ENCODE peak calls at places on chromosome 17, in six cellular contexts. One of them, this sample, is unnamed.

GRCh38 chr17:44747566-44747965 is 11.2 kb upstream of the ADAM11 start:
- DNase-seq in T follicular helper cell: no peak
- DNase-seq in adipocyte: no peak
- DNase-seq in SHP77: no peak
- DNase-seq in NCI-H226: no peak
- DNase-seq in hepatic stellate cell: no peak
- DNase-seq in this sample: no peak

GRCh38 chr17:32792207-32792606 is 84.7 kb downstream of the MYO1D start:
- DNase-seq in adipocyte: no peak
- DNase-seq in SHP77: no peak
- DNase-seq in NCI-H226: no peak
- DNase-seq in T follicular helper cell: no peak
- DNase-seq in hepatic stellate cell: no peak
- DNase-seq in this sample: no peak

GRCh38 chr17:82356028-82356427 is 3.0 kb upstream of the TEX19 start:
- DNase-seq in adipocyte: peak
- DNase-seq in T follicular helper cell: no peak
- DNase-seq in NCI-H226: peak
- DNase-seq in SHP77: no peak
- DNase-seq in hepatic stellate cell: peak
- DNase-seq in this sample: no peak

GRCh38 chr17:20916383-20916782 is 126.4 kb downstream of the USP22 start:
- DNase-seq in adipocyte: no peak
- DNase-seq in T follicular helper cell: no peak
- DNase-seq in SHP77: no peak
- DNase-seq in hepatic stellate cell: no peak
- DNase-seq in NCI-H226: no peak
- DNase-seq in this sample: no peak

GRCh38 chr17:75404223-75404738 is 1.2 kb downstream of the GRB2 start:
- DNase-seq in NCI-H226: peak
- DNase-seq in SHP77: peak
- DNase-seq in adipocyte: peak
- DNase-seq in T follicular helper cell: peak
- DNase-seq in hepatic stellate cell: peak
- DNase-seq in this sample: no peak

GRCh38 chr17:64016974-64017373 is 3.5 kb downstream of the ICAM2 start:
- DNase-seq in SHP77: no peak
- DNase-seq in hepatic stellate cell: no peak
- DNase-seq in T follicular helper cell: no peak
- DNase-seq in adipocyte: no peak
- DNase-seq in NCI-H226: no peak
- DNase-seq in this sample: no peak

GRCh38 chr17:65243838-65244237 is 106.7 kb downstream of the RGS9 start:
- DNase-seq in SHP77: no peak
- DNase-seq in T follicular helper cell: no peak
- DNase-seq in NCI-H226: no peak
- DNase-seq in adipocyte: peak
- DNase-seq in hepatic stellate cell: no peak
- DNase-seq in this sample: no peak

GRCh38 chr17:3959295-3959899 is 4.8 kb downstream of the ATP2A3 start:
- DNase-seq in T follicular helper cell: no peak
- DNase-seq in SHP77: peak
- DNase-seq in adipocyte: peak
- DNase-seq in hepatic stellate cell: peak
- DNase-seq in NCI-H226: no peak
- DNase-seq in this sample: no peak

GRCh38 chr17:7393613-7394451 is 493 bp downstream of the PLSCR3 start:
- DNase-seq in NCI-H226: peak
- DNase-seq in adipocyte: peak
- DNase-seq in SHP77: peak
- DNase-seq in T follicular helper cell: peak
- DNase-seq in hepatic stellate cell: peak
- DNase-seq in this sample: no peak

GRCh38 chr17:39757931-39758873 is 20.5 kb downstream of the GRB7 start:
- DNase-seq in NCI-H226: no peak
- DNase-seq in T follicular helper cell: peak
- DNase-seq in hepatic stellate cell: no peak
- DNase-seq in SHP77: no peak
- DNase-seq in adipocyte: no peak
- DNase-seq in this sample: peak

GRCh38 chr17:72560303-72561247 is 439.8 kb downstream of the SOX9 start:
- DNase-seq in T follicular helper cell: peak
- DNase-seq in SHP77: peak
- DNase-seq in adipocyte: peak
- DNase-seq in hepatic stellate cell: peak
- DNase-seq in NCI-H226: peak
- DNase-seq in this sample: peak

GRCh38 chr17:30176845-30177244 is 58.7 kb downstream of the SLC6A4 start:
- DNase-seq in SHP77: no peak
- DNase-seq in NCI-H226: no peak
- DNase-seq in adipocyte: no peak
- DNase-seq in hepatic stellate cell: no peak
- DNase-seq in T follicular helper cell: no peak
- DNase-seq in this sample: no peak

GRCh38 chr17:74856113-74856512 is 3.6 kb downstream of the GRIN2C start:
- DNase-seq in hepatic stellate cell: no peak
- DNase-seq in T follicular helper cell: no peak
- DNase-seq in adipocyte: no peak
- DNase-seq in SHP77: no peak
- DNase-seq in NCI-H226: no peak
- DNase-seq in this sample: no peak

GRCh38 chr17:2023692-2024571 is 1.2 kb downstream of the RTN4RL1 start:
- DNase-seq in T follicular helper cell: peak
- DNase-seq in NCI-H226: peak
- DNase-seq in hepatic stellate cell: no peak
- DNase-seq in adipocyte: peak
- DNase-seq in SHP77: no peak
- DNase-seq in this sample: no peak

GRCh38 chr17:28940675-28941074 is 10.6 kb downstream of the PHF12 start:
- DNase-seq in adipocyte: no peak
- DNase-seq in T follicular helper cell: no peak
- DNase-seq in SHP77: no peak
- DNase-seq in hepatic stellate cell: no peak
- DNase-seq in NCI-H226: no peak
- DNase-seq in this sample: no peak

GRCh38 chr17:7755095-7755890 is 37.7 kb downstream of the DNAH2 start:
- DNase-seq in T follicular helper cell: no peak
- DNase-seq in hepatic stellate cell: no peak
- DNase-seq in NCI-H226: no peak
- DNase-seq in adipocyte: no peak
- DNase-seq in SHP77: no peak
- DNase-seq in this sample: no peak

GRCh38 chr17:1762906-1763829 is 1.3 kb downstream of the SERPINF1 start:
- DNase-seq in adipocyte: peak
- DNase-seq in NCI-H226: no peak
- DNase-seq in SHP77: peak
- DNase-seq in T follicular helper cell: no peak
- DNase-seq in hepatic stellate cell: no peak
- DNase-seq in this sample: no peak

GRCh38 chr17:72372185-72372584 is 251.4 kb downstream of the SOX9 start:
- DNase-seq in T follicular helper cell: no peak
- DNase-seq in SHP77: no peak
- DNase-seq in adipocyte: no peak
- DNase-seq in NCI-H226: no peak
- DNase-seq in hepatic stellate cell: no peak
- DNase-seq in this sample: no peak

GRCh38 chr17:2837147-2837561 is 40.9 kb downstream of the RAP1GAP2 start:
- DNase-seq in SHP77: no peak
- DNase-seq in T follicular helper cell: peak
- DNase-seq in NCI-H226: no peak
- DNase-seq in adipocyte: no peak
- DNase-seq in hepatic stellate cell: no peak
- DNase-seq in this sample: no peak

GRCh38 chr17:36089888-36090836 is at the start of gene CCL3:
- DNase-seq in hepatic stellate cell: no peak
- DNase-seq in NCI-H226: no peak
- DNase-seq in T follicular helper cell: no peak
- DNase-seq in adipocyte: no peak
- DNase-seq in SHP77: no peak
- DNase-seq in this sample: no peak

GRCh38 chr17:48832491-48832890 is 1.7 kb downstream of the CALCOCO2 start:
- DNase-seq in SHP77: no peak
- DNase-seq in NCI-H226: no peak
- DNase-seq in T follicular helper cell: no peak
- DNase-seq in hepatic stellate cell: no peak
- DNase-seq in adipocyte: no peak
- DNase-seq in this sample: no peak

GRCh38 chr17:59761385-59762021 is 54.0 kb downstream of the VMP1 start:
- DNase-seq in adipocyte: peak
- DNase-seq in NCI-H226: peak
- DNase-seq in SHP77: no peak
- DNase-seq in hepatic stellate cell: no peak
- DNase-seq in T follicular helper cell: no peak
- DNase-seq in this sample: no peak

GRCh38 chr17:13306310-13306962 is 288.6 kb upstream of the ELAC2 start:
- DNase-seq in hepatic stellate cell: peak
- DNase-seq in SHP77: peak
- DNase-seq in NCI-H226: peak
- DNase-seq in adipocyte: peak
- DNase-seq in T follicular helper cell: no peak
- DNase-seq in this sample: no peak

GRCh38 chr17:83199500-83200201 is 120.2 kb downstream of the METRNL start:
- DNase-seq in T follicular helper cell: no peak
- DNase-seq in adipocyte: no peak
- DNase-seq in hepatic stellate cell: no peak
- DNase-seq in NCI-H226: no peak
- DNase-seq in SHP77: no peak
- DNase-seq in this sample: peak

GRCh38 chr17:36544320-36545092 is at the start of gene GGNBP2:
- DNase-seq in hepatic stellate cell: peak
- DNase-seq in NCI-H226: peak
- DNase-seq in T follicular helper cell: peak
- DNase-seq in adipocyte: peak
- DNase-seq in SHP77: peak
- DNase-seq in this sample: peak

GRCh38 chr17:47252766-47253512 is 688 bp upstream of the ITGB3 start:
- DNase-seq in adipocyte: no peak
- DNase-seq in SHP77: no peak
- DNase-seq in NCI-H226: no peak
- DNase-seq in hepatic stellate cell: no peak
- DNase-seq in T follicular helper cell: no peak
- DNase-seq in this sample: no peak

GRCh38 chr17:66492500-66493123 is 190.2 kb downstream of the PRKCA start:
- DNase-seq in T follicular helper cell: no peak
- DNase-seq in SHP77: no peak
- DNase-seq in NCI-H226: no peak
- DNase-seq in adipocyte: no peak
- DNase-seq in hepatic stellate cell: no peak
- DNase-seq in this sample: no peak

GRCh38 chr17:81920612-81921530 is 2.9 kb upstream of the SIRT7 start:
- DNase-seq in adipocyte: no peak
- DNase-seq in hepatic stellate cell: no peak
- DNase-seq in T follicular helper cell: no peak
- DNase-seq in NCI-H226: no peak
- DNase-seq in SHP77: no peak
- DNase-seq in this sample: no peak

GRCh38 chr17:21239680-21240374 is 13.4 kb downstream of the NATD1 start:
- DNase-seq in hepatic stellate cell: peak
- DNase-seq in T follicular helper cell: no peak
- DNase-seq in adipocyte: peak
- DNase-seq in NCI-H226: no peak
- DNase-seq in SHP77: peak
- DNase-seq in this sample: no peak

GRCh38 chr17:83200231-83200699 is 120.9 kb downstream of the METRNL start:
- DNase-seq in adipocyte: no peak
- DNase-seq in NCI-H226: no peak
- DNase-seq in hepatic stellate cell: no peak
- DNase-seq in T follicular helper cell: no peak
- DNase-seq in SHP77: no peak
- DNase-seq in this sample: peak

GRCh38 chr17:73231363-73231762 is 30.3 kb downstream of the CPSF4L start:
- DNase-seq in NCI-H226: no peak
- DNase-seq in hepatic stellate cell: peak
- DNase-seq in T follicular helper cell: no peak
- DNase-seq in SHP77: peak
- DNase-seq in adipocyte: peak
- DNase-seq in this sample: no peak

GRCh38 chr17:65154770-65155589 is 17.8 kb downstream of the RGS9 start:
- DNase-seq in T follicular helper cell: no peak
- DNase-seq in SHP77: no peak
- DNase-seq in NCI-H226: peak
- DNase-seq in hepatic stellate cell: no peak
- DNase-seq in adipocyte: peak
- DNase-seq in this sample: no peak

GRCh38 chr17:31466096-31466495 is 74.6 kb downstream of the RAB11FIP4 start:
- DNase-seq in hepatic stellate cell: no peak
- DNase-seq in T follicular helper cell: no peak
- DNase-seq in adipocyte: no peak
- DNase-seq in NCI-H226: no peak
- DNase-seq in SHP77: no peak
- DNase-seq in this sample: no peak

GRCh38 chr17:44889003-44889402 is 10.2 kb downstream of the EFTUD2 start:
- DNase-seq in adipocyte: no peak
- DNase-seq in SHP77: no peak
- DNase-seq in hepatic stellate cell: no peak
- DNase-seq in T follicular helper cell: no peak
- DNase-seq in NCI-H226: no peak
- DNase-seq in this sample: no peak

This sample was measured in activated CD4-positive, alpha-beta T cell treated with anti-CD3 and anti-CD28 coated beads, Interleukin-2, amount 50 U/mL, for 24 hours.